ENCODE peak calls at places on chromosomes 12 and 14, in four cellular contexts. B is foreskin fibroblast, H is NCI-H1417, W is right lobe of liver. M is an unnamed sample.
A peak's percentile ranks its signal among the peaks of the same experiment; 100 is the strongest.

GRCh38 chr12:59911516-59911915 is 315.7 kb downstream of the SLC16A7 start:
- DNase-seq in B (peak; percentile 15), H (no peak), W (no peak), M (no peak)

GRCh38 chr14:76919811-76920571 is 93.8 kb downstream of the LRRC74A start:
- DNase-seq in B (peak; percentile 76), H (peak; percentile 99), W (no peak), M (peak; percentile 86)

GRCh38 chr12:109358154-109358869 is 10.6 kb downstream of the MYO1H start:
- DNase-seq in B (no peak), H (no peak), W (no peak), M (no peak)

GRCh38 chr12:11885261-11886038 is 185.3 kb upstream of the BCL2L14 start:
- DNase-seq in B (peak; percentile 65), H (peak; percentile 97), W (no peak), M (peak; percentile 98)

GRCh38 chr12:109130755-109131521 is 14.6 kb downstream of the ACACB start:
- DNase-seq in B (peak; percentile 32), H (peak; percentile 27), W (peak; percentile 91), M (no peak)

GRCh38 chr12:49092086-49092815 is 2.4 kb downstream of the DHH start:
- DNase-seq in B (peak; percentile 78), H (peak; percentile 59), W (peak; percentile 59), M (no peak)

GRCh38 chr14:92887157-92887556 is 35.8 kb upstream of the CHGA start:
- DNase-seq in B (no peak), H (no peak), W (no peak), M (no peak)

GRCh38 chr14:52690983-52691760 is 4.2 kb downstream of the ERO1A start:
- DNase-seq in B (no peak), H (peak; percentile 81), W (no peak), M (no peak)

GRCh38 chr14:32329146-32329545 is at the start of gene AKAP6:
- DNase-seq in B (peak; percentile 7), H (peak; percentile 96), W (no peak), M (no peak)

GRCh38 chr12:75389061-75389460 is 1.8 kb upstream of the GLIPR1L2 start:
- DNase-seq in B (peak; percentile 72), H (peak; percentile 91), W (no peak), M (peak; percentile 2)

GRCh38 chr14:95524706-95525512 is 8.5 kb upstream of the SYNE3 start:
- DNase-seq in B (peak; percentile 70), H (peak; percentile 15), W (peak; percentile 76), M (no peak)

GRCh38 chr12:72272731-72273498 is 745 bp downstream of the TRHDE start:
- DNase-seq in B (peak; percentile 72), H (peak; percentile 71), W (peak; percentile 50), M (no peak)

GRCh38 chr12:72346331-72346944 is 74.3 kb downstream of the TRHDE start:
- DNase-seq in B (peak; percentile 91), H (peak; percentile 97), W (no peak), M (peak; percentile 40)

GRCh38 chr12:32891956-32892355 is 4.6 kb downstream of the PKP2 start:
- DNase-seq in B (no peak), H (no peak), W (no peak), M (no peak)

GRCh38 chr14:42642787-42643186 is 1036.1 kb downstream of the LRFN5 start:
- DNase-seq in B (no peak), H (no peak), W (no peak), M (no peak)

GRCh38 chr12:69655616-69656336 is 43.3 kb downstream of the BEST3 start:
- DNase-seq in B (peak; percentile 79), H (no peak), W (no peak), M (no peak)

GRCh38 chr12:114949081-114949480 is 265.1 kb upstream of the TBX3 start:
- DNase-seq in B (no peak), H (no peak), W (no peak), M (no peak)

GRCh38 chr14:91265404-91265803 is 20.9 kb upstream of the GPR68 start:
- DNase-seq in B (no peak), H (no peak), W (no peak), M (no peak)

GRCh38 chr14:105473677-105474477 is 744 bp upstream of the CRIP2 start:
- DNase-seq in B (peak; percentile 74), H (peak; percentile 98), W (peak; percentile 87), M (peak; percentile 48)

GRCh38 chr12:56257071-56257470 is 1.1 kb downstream of the ANKRD52 start:
- DNase-seq in B (no peak), H (no peak), W (peak; percentile 12), M (no peak)

GRCh38 chr14:102234331-102235264 is 70.4 kb downstream of the MOK start:
- DNase-seq in B (no peak), H (no peak), W (no peak), M (no peak)

GRCh38 chr12:2214411-2214810 is 161.6 kb downstream of the CACNA1C start:
- DNase-seq in B (no peak), H (no peak), W (no peak), M (no peak)

GRCh38 chr14:75896341-75896740 is 85.5 kb downstream of the TGFB3 start:
- DNase-seq in B (no peak), H (no peak), W (no peak), M (no peak)

GRCh38 chr12:122835693-122836026 is 403 bp downstream of the HIP1R start:
- DNase-seq in B (peak; percentile 58), H (peak; percentile 65), W (no peak), M (no peak)

M was measured in DMS153.